ENCODE peak calls at places on chromosomes 11 and 22, in six cellular contexts. I is thoracic aorta; T is chondrocyte; L is KG1; D is effector memory CD4-positive, alpha-beta T cell; H is AML-193. U is an unnamed sample.

GRCh38 chr11:57588038-57588710 is 9.3 kb upstream of the SERPING1 start:
- DNase-seq in I (no peak), T (no peak), L (no peak), D (no peak), H (peak), U (no peak)

GRCh38 chr11:115054541-115055538 is 376.5 kb downstream of the NXPE2 start:
- DNase-seq in I (no peak), T (no peak), L (no peak), D (no peak), H (no peak), U (no peak)

GRCh38 chr11:69677744-69678143 is 2.6 kb upstream of the LTO1 start:
- DNase-seq in I (no peak), T (no peak), L (no peak), D (no peak), H (no peak), U (no peak)

GRCh38 chr11:65301491-65302329 is 13.0 kb upstream of the CDC42EP2 start:
- DNase-seq in I (no peak), T (no peak), L (no peak), D (no peak), H (no peak), U (peak)

GRCh38 chr11:105282658-105283057 is 143.1 kb upstream of the CARD18 start:
- DNase-seq in I (no peak), T (no peak), L (no peak), D (no peak), H (no peak), U (no peak)

GRCh38 chr22:41762980-41763779 is 37.3 kb upstream of the CCDC134 start:
- DNase-seq in I (no peak), T (no peak), L (no peak), D (no peak), H (no peak), U (peak)

GRCh38 chr11:115215694-115216615 is 288.3 kb downstream of the CADM1 start:
- DNase-seq in I (no peak), T (no peak), L (no peak), D (no peak), H (no peak), U (no peak)

GRCh38 chr11:66333896-66334604 is 2.2 kb downstream of the RIN1 start:
- DNase-seq in I (no peak), T (peak), L (no peak), D (no peak), H (no peak), U (no peak)

GRCh38 chr11:62402226-62402625 is 16.6 kb upstream of the SCGB1A1 start:
- DNase-seq in I (no peak), T (peak), L (no peak), D (no peak), H (peak), U (peak)

GRCh38 chr11:9680028-9680427 is 16.2 kb downstream of the SWAP70 start:
- DNase-seq in I (no peak), T (no peak), L (no peak), D (no peak), H (no peak), U (no peak)

GRCh38 chr11:26286472-26287066 is 45.4 kb upstream of the ANO3 start:
- DNase-seq in I (no peak), T (no peak), L (no peak), D (no peak), H (peak), U (no peak)

GRCh38 chr11:59728913-59729312 is 15.3 kb upstream of the OR10V1 start:
- DNase-seq in I (no peak), T (no peak), L (no peak), D (no peak), H (peak), U (no peak)

GRCh38 chr11:93498099-93499040 is 44.8 kb downstream of the SMCO4 start:
- DNase-seq in I (no peak), T (no peak), L (no peak), D (no peak), H (no peak), U (no peak)

GRCh38 chr22:23178512-23179254 is 1.6 kb upstream of the BCR start:
- DNase-seq in I (no peak), T (no peak), L (no peak), D (peak), H (peak), U (peak)

GRCh38 chr11:66277475-66278391 is at the start of gene CNIH2:
- DNase-seq in I (no peak), T (no peak), L (peak), D (peak), H (no peak), U (peak)

GRCh38 chr11:62588966-62589637 is 2.2 kb downstream of the TUT1 start:
- DNase-seq in I (no peak), T (peak), L (no peak), D (no peak), H (peak), U (no peak)

GRCh38 chr11:104286129-104286528 is 122.2 kb upstream of the PDGFD start:
- DNase-seq in I (no peak), T (no peak), L (no peak), D (no peak), H (no peak), U (no peak)

GRCh38 chr22:42273855-42274451 is 3.5 kb upstream of the TCF20 start:
- DNase-seq in I (no peak), T (peak), L (no peak), D (no peak), H (no peak), U (no peak)

GRCh38 chr11:117415358-117415896 is 87.8 kb downstream of the CEP164 start:
- DNase-seq in I (no peak), T (peak), L (no peak), D (no peak), H (no peak), U (no peak)

GRCh38 chr11:116930177-116930576 is 92.8 kb upstream of the APOA1 start:
- DNase-seq in I (no peak), T (no peak), L (peak), D (no peak), H (peak), U (peak)

GRCh38 chr11:123833095-123833494 is 26.9 kb upstream of the OR6M1 start:
- DNase-seq in I (no peak), T (no peak), L (no peak), D (no peak), H (no peak), U (no peak)

GRCh38 chr11:26062665-26063064 is 269.3 kb upstream of the ANO3 start:
- DNase-seq in I (no peak), T (no peak), L (no peak), D (no peak), H (no peak), U (no peak)

GRCh38 chr22:35733742-35734516 is 16.3 kb downstream of the APOL5 start:
- DNase-seq in I (no peak), T (no peak), L (no peak), D (no peak), H (no peak), U (no peak)

GRCh38 chr22:35727436-35727835 is 9.8 kb downstream of the APOL5 start:
- DNase-seq in I (no peak), T (no peak), L (no peak), D (no peak), H (no peak), U (no peak)

GRCh38 chr22:39363751-39364484 is 14.1 kb downstream of the SYNGR1 start:
- DNase-seq in I (no peak), T (no peak), L (no peak), D (no peak), H (no peak), U (no peak)

GRCh38 chr11:92279056-92279455 is 54.4 kb downstream of the FAT3 start:
- DNase-seq in I (no peak), T (no peak), L (no peak), D (no peak), H (no peak), U (no peak)

GRCh38 chr11:102220728-102221467 is 96.4 kb upstream of the BIRC3 start:
- DNase-seq in I (no peak), T (no peak), L (no peak), D (no peak), H (no peak), U (no peak)

GRCh38 chr11:62508336-62509058 is 38.1 kb downstream of the AHNAK start:
- DNase-seq in I (no peak), T (no peak), L (no peak), D (no peak), H (no peak), U (peak)

GRCh38 chr11:116657842-116658825 is 114.7 kb downstream of the BUD13 start:
- DNase-seq in I (no peak), T (no peak), L (no peak), D (no peak), H (no peak), U (no peak)

GRCh38 chr11:132941024-132941646 is 591.2 kb downstream of the OPCML start:
- DNase-seq in I (no peak), T (no peak), L (peak), D (no peak), H (no peak), U (no peak)

GRCh38 chr11:74312321-74312720 is 881 bp upstream of the P4HA3 start:
- DNase-seq in I (no peak), T (no peak), L (no peak), D (no peak), H (peak), U (no peak)

GRCh38 chr11:120212926-120213325 is 2.1 kb downstream of the OAF start:
- DNase-seq in I (no peak), T (no peak), L (no peak), D (no peak), H (no peak), U (peak)

GRCh38 chr11:45662665-45663485 is 2.5 kb downstream of the CHST1 start:
- DNase-seq in I (peak), T (peak), L (no peak), D (no peak), H (no peak), U (no peak)

GRCh38 chr11:121841487-121842167 is 274.4 kb downstream of the BLID start:
- DNase-seq in I (no peak), T (no peak), L (no peak), D (no peak), H (no peak), U (no peak)

GRCh38 chr11:64206457-64207246 is at the start of gene FERMT3:
- DNase-seq in I (no peak), T (no peak), L (peak), D (no peak), H (peak), U (peak)

GRCh38 chr22:44538071-44538470 is 40.0 kb upstream of the RTL6 start:
- DNase-seq in I (no peak), T (no peak), L (no peak), D (no peak), H (no peak), U (no peak)

GRCh38 chr11:78244546-78245315 is 56.0 kb downstream of the USP35 start:
- DNase-seq in I (no peak), T (no peak), L (no peak), D (no peak), H (no peak), U (no peak)

GRCh38 chr11:92399702-92400101 is 175.1 kb downstream of the FAT3 start:
- DNase-seq in I (no peak), T (no peak), L (no peak), D (no peak), H (no peak), U (no peak)

GRCh38 chr11:57085604-57086003 is 96.1 kb upstream of the LRRC55 start:
- DNase-seq in I (no peak), T (no peak), L (no peak), D (no peak), H (no peak), U (no peak)

U was measured in transverse colon.